ENCODE peak calls at places on chromosomes 2 and 18, in eight cellular contexts. Y is neural progenitor cell, G is H9, U is IMR-90, M is hepatocyte, X is K562, N is GM23248, W is neuronal stem cell. I is an unnamed sample.
A peak's percentile ranks its signal among the peaks of the same experiment; 100 is the strongest.

GRCh38 chr2:98913916-98914712 is 21.9 kb downstream of the CRACDL start:
- DNase-seq in Y (no peak), G (no peak), U (no peak), M (no peak), X (no peak), N (no peak), W (no peak), I (peak; percentile 44)

GRCh38 chr2:176126929-176127768 is 2.4 kb upstream of the HOXD8 start:
- DNase-seq in Y (peak; percentile 82), G (peak; percentile 31), U (peak; percentile 58), M (peak; percentile 80), X (peak; percentile 59), N (peak; percentile 80), W (peak; percentile 76), I (no peak)

GRCh38 chr18:59892123-59892522 is 7.7 kb upstream of the PMAIP1 start:
- DNase-seq in Y (no peak), G (no peak), U (no peak), M (no peak), X (no peak), N (no peak), W (no peak), I (no peak)

GRCh38 chr2:239954166-239955085 is 70.7 kb downstream of the NDUFA10 start:
- DNase-seq in Y (no peak), G (no peak), U (peak; percentile 24), M (no peak), X (no peak), N (peak; percentile 33), W (no peak), I (no peak)

GRCh38 chr2:215950009-215950408 is 63.3 kb downstream of the MREG start:
- DNase-seq in Y (peak; percentile 51), G (no peak), U (peak; percentile 67), M (peak; percentile 49), X (peak; percentile 25), N (peak; percentile 72), W (no peak), I (peak; percentile 60)

GRCh38 chr2:149170156-149170555 is 131.7 kb downstream of the LYPD6B start:
- DNase-seq in Y (no peak), G (no peak), U (no peak), M (no peak), X (no peak), N (no peak), W (no peak), I (no peak)

GRCh38 chr18:7273301-7273911 is 42.5 kb downstream of the LRRC30 start:
- DNase-seq in Y (peak; percentile 15), G (no peak), U (peak; percentile 28), M (peak; percentile 20), X (no peak), N (peak; percentile 84), W (no peak), I (peak; percentile 2)

GRCh38 chr2:794554-795244 is 117.5 kb upstream of the TMEM18 start:
- DNase-seq in Y (no peak), G (peak; percentile 37), U (no peak), M (no peak), X (no peak), N (no peak), W (no peak), I (no peak)

GRCh38 chr2:74513605-74514367 is 464 bp upstream of the TLX2 start:
- DNase-seq in Y (peak; percentile 54), G (peak; percentile 54), U (no peak), M (no peak), X (no peak), N (peak; percentile 45), W (no peak), I (no peak)

GRCh38 chr18:30967701-30968100 is 74.8 kb downstream of the DSC3 start:
- DNase-seq in Y (no peak), G (no peak), U (no peak), M (no peak), X (no peak), N (no peak), W (no peak), I (no peak)

GRCh38 chr2:233481368-233482142 is 85.0 kb downstream of the USP40 start:
- DNase-seq in Y (no peak), G (no peak), U (no peak), M (no peak), X (no peak), N (no peak), W (no peak), I (no peak)

GRCh38 chr2:141200191-141200590 is 930.6 kb downstream of the LRP1B start:
- DNase-seq in Y (no peak), G (no peak), U (no peak), M (no peak), X (no peak), N (no peak), W (no peak), I (no peak)

GRCh38 chr2:182649316-182649715 is 66.7 kb upstream of the DNAJC10 start:
- DNase-seq in Y (peak; percentile 71), G (peak; percentile 60), U (peak; percentile 46), M (peak; percentile 56), X (no peak), N (peak; percentile 56), W (peak; percentile 12), I (no peak)

GRCh38 chr18:58998421-58999203 is 133.9 kb downstream of the ZNF532 start:
- DNase-seq in Y (no peak), G (no peak), U (peak; percentile 70), M (no peak), X (no peak), N (peak; percentile 95), W (no peak), I (peak; percentile 62)

GRCh38 chr18:4765401-4765800 is 310.3 kb upstream of the DLGAP1 start:
- DNase-seq in Y (no peak), G (peak; percentile 38), U (no peak), M (no peak), X (no peak), N (no peak), W (no peak), I (no peak)

GRCh38 chr2:216775043-216775453 is 79.7 kb upstream of the IGFBP5 start:
- DNase-seq in Y (no peak), G (no peak), U (peak; percentile 99), M (peak; percentile 77), X (peak; percentile 68), N (peak; percentile 97), W (no peak), I (peak; percentile 93)

GRCh38 chr2:51304341-51304740 is 272.4 kb upstream of the NRXN1 start:
- DNase-seq in Y (no peak), G (no peak), U (no peak), M (no peak), X (no peak), N (no peak), W (no peak), I (no peak)

GRCh38 chr2:200230716-200231115 is 75.8 kb upstream of the SPATS2L start:
- DNase-seq in Y (no peak), G (no peak), U (no peak), M (no peak), X (no peak), N (no peak), W (no peak), I (no peak)
- H3K27ac ChIP-seq in Y (no peak overlapping the region), G (no peak overlapping the region), U (no peak overlapping the region), M (no peak overlapping the region), X (no peak overlapping the region), N (no peak overlapping the region), W (no peak overlapping the region), I (no peak overlapping the region)

GRCh38 chr2:222655406-222655747 is 515 bp downstream of the FARSB start:
- DNase-seq in Y (peak; percentile 32), G (no peak), U (peak; percentile 23), M (peak; percentile 48), X (peak; percentile 18), N (peak; percentile 74), W (no peak), I (no peak)

GRCh38 chr2:222652856-222653255 is 3.0 kb downstream of the FARSB start:
- DNase-seq in Y (no peak), G (no peak), U (no peak), M (no peak), X (no peak), N (no peak), W (no peak), I (peak; percentile 41)

GRCh38 chr2:222653280-222653679 is 2.6 kb downstream of the FARSB start:
- DNase-seq in Y (no peak), G (no peak), U (no peak), M (no peak), X (no peak), N (no peak), W (no peak), I (no peak)

GRCh38 chr2:222655748-222656543 is at the start of gene FARSB:
- DNase-seq in Y (peak; percentile 99), G (peak; percentile 94), U (peak; percentile 96), M (peak; percentile 98), X (peak; percentile 92), N (peak; percentile 99), W (peak; percentile 95), I (peak; percentile 92)

DNA sequence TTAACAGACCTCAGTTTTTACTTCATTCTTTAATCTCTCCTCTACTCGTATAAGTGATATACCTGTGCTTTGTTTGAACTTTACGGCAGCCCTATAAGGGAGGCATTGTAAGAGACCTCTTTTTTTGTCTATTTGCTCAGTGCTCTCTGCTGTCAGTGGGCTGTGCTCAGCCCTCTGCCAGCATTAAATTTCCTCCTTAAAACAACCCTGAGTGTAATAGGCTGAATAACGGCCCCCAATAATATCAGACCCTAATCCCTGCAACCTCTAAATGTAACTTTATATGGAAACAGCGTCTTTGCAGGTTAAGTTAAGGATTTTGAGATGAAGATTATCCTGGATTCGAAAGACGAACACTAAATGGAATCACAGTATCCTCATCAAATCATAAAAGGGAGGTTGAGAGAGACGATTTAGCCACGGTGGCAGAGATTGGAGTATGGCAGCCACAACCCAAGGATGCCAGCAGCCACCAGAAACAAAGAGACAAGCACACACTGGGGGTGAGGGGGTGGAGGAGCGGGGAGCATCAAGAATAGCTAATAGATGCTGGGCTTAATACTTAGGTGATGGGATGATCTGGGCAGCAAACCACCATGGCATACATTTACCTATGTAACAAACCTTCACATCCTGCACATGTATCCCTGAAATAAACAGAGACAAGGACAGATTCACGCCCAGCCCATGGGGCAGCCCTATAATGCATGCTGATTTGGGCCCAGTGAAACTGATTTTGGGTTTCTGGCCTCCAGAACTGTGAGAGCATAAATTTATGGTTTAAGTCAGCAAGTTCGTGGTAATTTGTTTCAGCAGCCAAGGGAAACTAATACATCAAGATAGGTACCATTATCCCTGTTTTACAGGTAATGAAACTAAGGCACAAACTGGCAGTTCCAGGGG is 903 bp upstream of the FARSB start:
- DNase-seq in Y (peak; percentile 18), G (no peak), U (no peak), M (no peak), X (no peak), N (peak; percentile 39), W (no peak), I (no peak)
- H2AFZ ChIP-seq in Y (peak overlapping the region; percentile 100), G (no peak overlapping the region), U (peak overlapping the region; percentile 85), M (peak overlapping the region; percentile 53), X (peak overlapping the region; percentile 90), N (peak overlapping the region; percentile 93), W (peak overlapping the region; percentile 87), I (peak overlapping the region; percentile 84)

DNA sequence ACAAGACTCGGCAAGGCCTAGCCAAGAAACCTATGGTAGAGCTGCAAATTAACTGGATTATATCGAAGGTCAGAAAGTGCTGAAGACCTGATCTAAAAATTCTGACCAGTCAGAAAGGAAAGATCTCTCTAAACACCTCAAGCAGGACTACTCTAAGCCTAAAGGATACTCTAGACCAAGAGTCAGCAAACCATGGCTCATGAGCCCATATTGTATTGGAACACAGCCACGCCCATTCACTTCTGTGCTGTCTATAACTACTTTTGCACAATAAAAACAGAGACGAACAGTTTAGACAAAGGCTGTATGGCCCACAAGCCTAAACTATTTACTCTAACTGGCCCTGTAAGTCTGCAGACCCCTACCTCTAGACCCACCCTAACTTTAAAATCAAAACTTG is 18.7 kb downstream of the RTN4 start:
- DNase-seq in Y (no peak), G (no peak), U (no peak), M (no peak), X (no peak), N (no peak), W (no peak), I (no peak)
- H3K4me1 ChIP-seq in Y (peaks cover 6% of the 10 kb centered on the region), G (no peaks in the 10 kb centered on the region), U (peaks cover 13% of the 10 kb centered on the region), M (peaks cover 13% of the 10 kb centered on the region), X (peaks cover 32% of the 10 kb centered on the region), N (peaks cover 56% of the 10 kb centered on the region), W (no peaks in the 10 kb centered on the region), I (peaks cover 9% of the 10 kb centered on the region)

GRCh38 chr2:152471013-152471412 is 136.0 kb downstream of the FMNL2 start:
- DNase-seq in Y (no peak), G (no peak), U (no peak), M (no peak), X (no peak), N (no peak), W (no peak), I (no peak)
- H3K27ac ChIP-seq in Y (no peak overlapping the region), G (no peak overlapping the region), U (no peak overlapping the region), M (peak overlapping the region; percentile 20), X (no peak overlapping the region), N (no peak overlapping the region), W (no peak overlapping the region), I (no peak overlapping the region)

I was measured in mammary epithelial cell.